ENCODE peak calls at places on chromosomes 12 and 14, in seven cellular contexts. C is mesendoderm; R is stimulated activated CD8-positive, alpha-beta memory T cell treated with anti-CD3 and anti-CD28 coated beads, Interleukin-15, amount 100 ng/mL, for 24 hours; G is OCI-M1; M is lower leg skin; T is stimulated activated CD4-positive, alpha-beta T cell treated with anti-CD3 and anti-CD28 coated beads, Interleukin-2, amount 100 ng/mL, for 24 hours; U is GM20000. W is an unnamed sample.

GRCh38 chr14:106518054-106518943 is 991.9 kb downstream of the TMEM121 start:
- DNase-seq in R (peak; percentile 65), C (no peak), M (no peak), G (peak; percentile 13), T (peak; percentile 91), U (peak; percentile 62), W (peak; percentile 33)

GRCh38 chr14:104301731-104302460 is 163.5 kb downstream of the KIF26A start:
- DNase-seq in G (no peak), R (no peak), C (no peak), M (no peak), U (no peak), T (no peak), W (no peak)

GRCh38 chr12:20508362-20508761 is 140.0 kb downstream of the PDE3A start:
- DNase-seq in C (no peak), U (no peak), T (no peak), R (no peak), G (no peak), M (no peak), W (no peak)

GRCh38 chr12:13208533-13209278 is 12.2 kb downstream of the EMP1 start:
- DNase-seq in C (peak; percentile 62), M (no peak), T (no peak), R (no peak), U (no peak), G (peak; percentile 50), W (peak; percentile 48)

GRCh38 chr12:50753232-50753769 is 10.6 kb upstream of the ATF1 start:
- DNase-seq in U (no peak), M (no peak), T (no peak), G (peak; percentile 12), C (no peak), R (no peak), W (no peak)

GRCh38 chr12:111529424-111530368 is 69.4 kb downstream of the ATXN2 start:
- DNase-seq in M (no peak), T (peak; percentile 68), G (peak; percentile 69), U (peak; percentile 81), C (peak; percentile 87), R (peak; percentile 9), W (peak; percentile 65)

GRCh38 chr14:52069617-52070431 is 965 bp upstream of the NID2 start:
- DNase-seq in R (no peak), T (peak; percentile 25), M (no peak), U (peak; percentile 17), C (peak; percentile 55), G (no peak), W (peak; percentile 67)

GRCh38 chr12:131509706-131510105 is 201.2 kb upstream of the SFSWAP start:
- DNase-seq in C (no peak), U (no peak), M (no peak), G (no peak), T (no peak), R (no peak), W (no peak)

GRCh38 chr12:76183459-76184186 is 99.1 kb upstream of the NAP1L1 start:
- DNase-seq in M (peak; percentile 49), C (peak; percentile 5), U (peak; percentile 47), T (peak; percentile 58), R (no peak), G (peak; percentile 19), W (peak; percentile 48)

GRCh38 chr12:80857311-80857710 is 80.4 kb downstream of the LIN7A start:
- DNase-seq in R (no peak), G (no peak), U (no peak), C (no peak), M (no peak), T (no peak), W (no peak)

GRCh38 chr14:80930836-80931389 is 10.6 kb downstream of the CEP128 start:
- DNase-seq in T (peak; percentile 34), M (no peak), R (no peak), C (no peak), U (peak; percentile 45), G (peak; percentile 71), W (peak; percentile 62)

W was measured in SJCRH30.